ENCODE peak calls at places on chromosomes 16 and 17, in four cellular contexts. One of them, this sample, is unnamed.

GRCh38 chr16:88570691-88571092 is 489 bp downstream of the ZC3H18 start:
- DNase-seq in uterus: no peak
- DNase-seq in adrenal gland: no peak
- DNase-seq in A549: no peak
- DNase-seq in this sample: no peak

GRCh38 chr16:165218-165538 is 600 bp upstream of the HBM start:
- DNase-seq in uterus: no peak
- DNase-seq in adrenal gland: no peak
- DNase-seq in A549: no peak
- DNase-seq in this sample: no peak

GRCh38 chr17:70739046-70739445 is 569.7 kb downstream of the KCNJ2 start:
- DNase-seq in uterus: no peak
- DNase-seq in adrenal gland: no peak
- DNase-seq in A549: no peak
- DNase-seq in this sample: no peak

GRCh38 chr16:81523387-81524115 is 78.9 kb downstream of the CMIP start:
- DNase-seq in uterus: peak; percentile 49
- DNase-seq in adrenal gland: peak; percentile 92
- DNase-seq in A549: peak; percentile 53
- DNase-seq in this sample: no peak

GRCh38 chr17:43403846-43404245 is 5.1 kb downstream of the ARL4D start:
- DNase-seq in uterus: no peak
- DNase-seq in adrenal gland: no peak
- DNase-seq in A549: no peak
- DNase-seq in this sample: no peak

GRCh38 chr17:44417553-44417952 is 28.1 kb upstream of the ITGA2B start:
- DNase-seq in uterus: no peak
- DNase-seq in adrenal gland: no peak
- DNase-seq in A549: peak; percentile 47
- DNase-seq in this sample: no peak

GRCh38 chr16:13936596-13937081 is 16.7 kb downstream of the ERCC4 start:
- DNase-seq in uterus: peak; percentile 49
- DNase-seq in adrenal gland: peak; percentile 81
- DNase-seq in A549: peak; percentile 78
- DNase-seq in this sample: no peak

GRCh38 chr16:61829631-61830030 is 206.6 kb downstream of the CDH8 start:
- DNase-seq in uterus: no peak
- DNase-seq in adrenal gland: no peak
- DNase-seq in A549: no peak
- DNase-seq in this sample: no peak

GRCh38 chr17:81037026-81037782 is 2.3 kb downstream of the BAIAP2 start:
- DNase-seq in uterus: no peak
- DNase-seq in adrenal gland: peak; percentile 73
- DNase-seq in A549: no peak
- DNase-seq in this sample: peak; percentile 95

GRCh38 chr17:33109331-33110072 is 117.9 kb downstream of the SPACA3 start:
- DNase-seq in uterus: no peak
- DNase-seq in adrenal gland: no peak
- DNase-seq in A549: no peak
- DNase-seq in this sample: no peak

GRCh38 chr17:7407483-7408231 is at the start of gene NLGN2:
- DNase-seq in uterus: no peak
- DNase-seq in adrenal gland: no peak
- DNase-seq in A549: no peak
- DNase-seq in this sample: no peak

GRCh38 chr17:5282639-5283217 is 644 bp downstream of the RABEP1 start:
- DNase-seq in uterus: peak; percentile 22
- DNase-seq in adrenal gland: peak; percentile 38
- DNase-seq in A549: peak; percentile 47
- DNase-seq in this sample: no peak

GRCh38 chr17:14434506-14434905 is 133.6 kb downstream of the HS3ST3B1 start:
- DNase-seq in uterus: no peak
- DNase-seq in adrenal gland: no peak
- DNase-seq in A549: no peak
- DNase-seq in this sample: no peak

GRCh38 chr17:82300707-82301270 is 16.6 kb downstream of the CD7 start:
- DNase-seq in uterus: peak; percentile 59
- DNase-seq in adrenal gland: peak; percentile 78
- DNase-seq in A549: peak; percentile 68
- DNase-seq in this sample: peak; percentile 87

GRCh38 chr17:82343560-82343959 is 10.0 kb upstream of the SECTM1 start:
- DNase-seq in uterus: no peak
- DNase-seq in adrenal gland: no peak
- DNase-seq in A549: no peak
- DNase-seq in this sample: no peak

GRCh38 chr16:67169642-67170167 is 633 bp upstream of the NOL3 start:
- DNase-seq in uterus: no peak
- DNase-seq in adrenal gland: peak; percentile 54
- DNase-seq in A549: peak; percentile 50
- DNase-seq in this sample: no peak

DNA sequence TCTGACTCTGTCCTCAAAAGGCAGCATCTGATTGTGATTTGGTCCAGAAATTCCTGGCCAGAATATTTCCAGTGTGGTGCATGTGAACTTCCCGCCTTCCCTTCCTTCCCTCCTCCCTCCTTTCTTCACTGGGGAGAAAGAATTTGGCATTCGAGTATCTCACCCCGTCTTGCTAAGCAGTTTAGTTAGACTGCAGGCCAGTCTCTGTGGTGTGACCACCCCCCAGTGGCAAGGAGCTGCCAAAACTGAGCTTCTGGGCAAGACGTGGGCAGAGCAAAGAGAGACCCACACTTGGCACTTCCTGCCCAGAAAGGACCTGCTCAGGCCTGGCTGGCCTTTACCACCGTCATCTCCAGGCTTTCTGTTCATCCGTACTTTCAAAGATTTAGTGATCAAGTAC is 36.4 kb downstream of the SNX20 start:
- DNase-seq in uterus: peak; percentile 32
- DNase-seq in adrenal gland: peak; percentile 49
- DNase-seq in A549: peak; percentile 25
- DNase-seq in this sample: no peak
- TF ChIP-seq CTCF in uterus: peak; percentile 41
- TF ChIP-seq CTCF in adrenal gland: peak; percentile 53
- TF ChIP-seq CTCF in A549: peak; percentile 8
- TF ChIP-seq CTCF in this sample: peak; percentile 40

GRCh38 chr17:1709971-1710806 is at the start of gene TLCD2:
- DNase-seq in uterus: peak; percentile 70
- DNase-seq in adrenal gland: peak; percentile 81
- DNase-seq in A549: peak; percentile 71
- DNase-seq in this sample: peak; percentile 91
- TF ChIP-seq POLR2A in uterus: no peak
- TF ChIP-seq POLR2A in adrenal gland: peak; percentile 64
- TF ChIP-seq POLR2A in A549: no peak
- TF ChIP-seq POLR2A in this sample: peak; percentile 58

GRCh38 chr16:77211880-77212735 is 12.9 kb downstream of the SYCE1L start:
- DNase-seq in uterus: peak; percentile 52
- DNase-seq in adrenal gland: peak; percentile 38
- DNase-seq in A549: peak; percentile 86
- DNase-seq in this sample: no peak
- TF ChIP-seq CTCF in uterus: no peak
- TF ChIP-seq CTCF in adrenal gland: no peak
- TF ChIP-seq CTCF in A549: no peak
- TF ChIP-seq CTCF in this sample: no peak

DNA sequence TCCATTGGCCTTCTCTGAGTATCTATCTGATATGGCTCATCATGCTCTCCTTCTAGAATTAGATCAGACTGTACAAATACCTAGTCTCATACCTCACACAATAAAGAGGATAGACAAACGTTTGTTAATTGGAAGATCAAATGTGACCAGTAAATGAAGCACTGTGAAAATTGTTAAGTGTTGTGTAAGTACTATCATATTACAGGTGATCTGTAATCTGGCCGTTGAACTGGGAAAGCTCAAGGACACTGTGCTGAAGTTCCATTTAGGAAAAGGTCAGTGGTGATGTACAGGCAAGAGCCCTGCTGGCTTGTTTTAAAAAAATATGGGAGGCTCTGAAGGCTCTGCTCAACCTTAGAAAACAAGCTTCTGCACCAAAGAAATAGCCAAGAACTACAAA is 38.5 kb upstream of the CORO6 start:
- DNase-seq in uterus: no peak
- DNase-seq in adrenal gland: no peak
- DNase-seq in A549: no peak
- DNase-seq in this sample: no peak
- TF ChIP-seq POLR2A in uterus: no peak
- TF ChIP-seq POLR2A in adrenal gland: no peak
- TF ChIP-seq POLR2A in A549: no peak
- TF ChIP-seq POLR2A in this sample: no peak

GRCh38 chr17:42067371-42068180 is 17.2 kb upstream of the C17orf113 start:
- DNase-seq in uterus: peak; percentile 62
- DNase-seq in adrenal gland: peak; percentile 76
- DNase-seq in A549: peak; percentile 68
- DNase-seq in this sample: peak; percentile 75
- TF ChIP-seq CTCF in uterus: peak; percentile 72
- TF ChIP-seq CTCF in adrenal gland: peak; percentile 81
- TF ChIP-seq CTCF in A549: peak; percentile 92
- TF ChIP-seq CTCF in this sample: peak; percentile 78

DNA sequence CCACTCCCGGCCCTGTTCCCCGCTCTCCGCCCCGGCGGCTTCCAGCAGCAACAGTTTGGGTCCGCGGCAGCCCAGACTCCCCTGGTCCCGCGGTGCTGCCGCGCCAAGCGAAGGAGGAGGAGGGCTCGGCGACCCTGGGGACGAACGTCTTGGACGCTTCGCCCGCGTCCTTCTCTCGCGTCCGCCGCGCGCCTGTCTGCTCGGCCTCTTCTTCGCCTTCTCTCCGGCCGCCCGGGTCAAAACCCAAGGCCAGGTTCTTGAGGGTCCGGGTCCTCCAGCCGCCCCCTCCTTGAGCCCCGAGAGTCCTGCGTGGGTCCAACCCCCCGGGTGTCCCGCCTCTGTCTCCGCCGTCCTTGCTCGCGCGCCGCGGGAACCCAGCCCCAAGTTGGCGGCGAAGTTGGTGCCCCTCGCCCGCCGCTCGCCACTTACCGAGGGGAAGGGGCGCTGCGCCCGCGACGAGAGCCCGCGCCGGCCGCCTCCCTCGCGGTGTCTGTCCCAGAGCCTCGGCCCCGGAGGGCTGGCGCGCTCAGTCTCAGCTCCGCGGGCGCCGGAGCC is 1.4 kb upstream of the GRIN2C start:
- DNase-seq in uterus: no peak
- DNase-seq in adrenal gland: peak; percentile 50
- DNase-seq in A549: no peak
- DNase-seq in this sample: no peak
- TF ChIP-seq POLR2A in uterus: no peak
- TF ChIP-seq POLR2A in adrenal gland: no peak
- TF ChIP-seq POLR2A in A549: no peak
- TF ChIP-seq POLR2A in this sample: no peak

DNA sequence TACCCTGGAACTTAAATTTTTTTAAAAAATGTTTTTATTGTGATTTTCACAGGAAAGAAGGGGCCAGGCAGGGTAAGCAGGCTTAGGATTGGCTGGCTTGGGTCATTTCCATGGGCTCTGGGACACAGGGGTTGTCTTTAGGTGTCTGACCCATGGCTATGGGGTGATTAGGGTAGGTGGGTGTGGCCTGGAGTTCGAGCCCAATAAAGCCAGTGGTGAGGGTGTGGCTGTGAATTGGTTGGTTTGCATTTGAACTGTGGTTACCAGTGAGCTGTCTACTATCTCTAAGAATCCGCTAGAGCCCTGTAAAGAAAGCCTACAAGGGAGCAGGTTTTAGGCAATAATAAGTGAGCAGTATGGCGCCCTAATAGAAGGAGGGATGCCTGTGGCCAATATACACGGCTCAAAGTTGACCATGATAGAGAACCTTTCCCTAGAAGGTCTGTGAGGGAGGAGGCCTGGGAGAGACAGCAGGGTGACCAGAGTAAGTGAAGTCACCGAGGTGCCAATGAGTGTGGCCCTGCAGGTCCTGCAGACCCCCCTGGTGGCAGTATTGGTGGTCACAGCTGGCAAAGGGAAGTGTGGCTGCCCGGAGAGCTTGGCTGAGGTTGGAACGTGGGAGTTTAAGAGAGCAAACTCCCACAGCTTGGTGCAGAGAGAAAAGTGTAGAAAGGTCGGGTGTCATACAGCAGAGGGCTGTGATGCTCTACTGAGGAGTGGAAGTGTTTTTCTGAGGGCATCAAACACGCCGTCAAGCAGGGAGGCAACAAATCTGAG is 454.0 kb downstream of the WWOX start:
- DNase-seq in uterus: no peak
- DNase-seq in adrenal gland: no peak
- DNase-seq in A549: no peak
- DNase-seq in this sample: no peak
- TF ChIP-seq CTCF in uterus: no peak
- TF ChIP-seq CTCF in adrenal gland: no peak
- TF ChIP-seq CTCF in A549: no peak
- TF ChIP-seq CTCF in this sample: no peak

GRCh38 chr17:16438557-16439302 is 23.4 kb downstream of the TRPV2 start:
- DNase-seq in uterus: peak; percentile 97
- DNase-seq in adrenal gland: peak; percentile 98
- DNase-seq in A549: peak; percentile 100
- DNase-seq in this sample: peak; percentile 99
- TF ChIP-seq POLR2A in uterus: peak; percentile 43
- TF ChIP-seq POLR2A in adrenal gland: peak; percentile 89
- TF ChIP-seq POLR2A in A549: peak; percentile 96
- TF ChIP-seq POLR2A in this sample: no peak

GRCh38 chr17:65797101-65797500 is 235.7 kb upstream of the AXIN2 start:
- DNase-seq in uterus: no peak
- DNase-seq in adrenal gland: no peak
- DNase-seq in A549: no peak
- DNase-seq in this sample: no peak

GRCh38 chr17:65797809-65798208 is 236.4 kb upstream of the AXIN2 start:
- DNase-seq in uterus: no peak
- DNase-seq in adrenal gland: no peak
- DNase-seq in A549: peak; percentile 26
- DNase-seq in this sample: no peak

GRCh38 chr17:65799454-65799853 is 238.0 kb upstream of the AXIN2 start:
- DNase-seq in uterus: no peak
- DNase-seq in adrenal gland: no peak
- DNase-seq in A549: no peak
- DNase-seq in this sample: no peak

GRCh38 chr17:65790241-65790640 is 228.8 kb upstream of the AXIN2 start:
- DNase-seq in uterus: no peak
- DNase-seq in adrenal gland: no peak
- DNase-seq in A549: no peak
- DNase-seq in this sample: no peak

DNA sequence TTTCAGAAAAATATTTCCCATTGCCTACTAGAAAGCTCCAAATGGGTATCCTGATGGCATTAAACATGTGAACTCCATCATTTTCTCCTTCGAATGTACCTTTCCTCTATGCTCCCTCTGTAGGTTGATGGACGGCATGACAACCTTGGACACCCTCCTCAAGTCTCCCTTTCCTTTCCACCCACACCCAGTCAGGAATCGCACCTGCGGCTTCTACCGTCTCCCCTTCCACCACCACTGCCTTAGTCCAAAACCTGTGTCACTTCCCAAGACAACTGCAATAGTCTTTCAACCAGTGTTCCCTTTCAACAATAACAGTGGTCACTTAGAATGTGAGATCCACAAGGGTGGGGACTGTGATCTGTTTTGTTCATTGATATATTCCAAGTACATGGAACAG is 233.1 kb upstream of the AXIN2 start:
- DNase-seq in uterus: no peak
- DNase-seq in adrenal gland: no peak
- DNase-seq in A549: peak; percentile 63
- DNase-seq in this sample: no peak
- TF ChIP-seq CTCF in uterus: peak; percentile 20
- TF ChIP-seq CTCF in adrenal gland: no peak
- TF ChIP-seq CTCF in A549: peak; percentile 53
- TF ChIP-seq CTCF in this sample: no peak